ENCODE peak calls at places on chromosome 9, in ten cellular contexts. V, O, C, D, N, J, Y, I, Z and L are unnamed samples.

GRCh38 chr9:112072721-112073553 is 102.2 kb downstream of the SUSD1 start:
- DNase-seq in D (no peak), J (no peak), I (no peak), C (no peak), V (peak; percentile 75), Z (no peak), O (no peak), Y (no peak), N (no peak), L (no peak)

GRCh38 chr9:94729199-94729598 is 2.7 kb downstream of the AOPEP start:
- DNase-seq in J (no peak), I (no peak), Y (no peak), D (no peak), V (no peak), O (no peak), N (no peak), Z (no peak), C (no peak), L (no peak)

GRCh38 chr9:106953166-106953565 is 90.2 kb downstream of the ZNF462 start:
- DNase-seq in C (no peak), O (no peak), Y (no peak), Z (no peak), D (peak; percentile 27), V (peak; percentile 86), N (no peak), I (no peak), J (no peak), L (no peak)

GRCh38 chr9:14912849-14913248 is 2.6 kb upstream of the FREM1 start:
- DNase-seq in N (no peak), Z (no peak), J (no peak), Y (no peak), O (no peak), V (no peak), C (no peak), D (no peak), I (no peak), L (no peak)

GRCh38 chr9:73845954-73846690 is 651.0 kb upstream of the RORB start:
- DNase-seq in Z (no peak), I (no peak), C (no peak), J (no peak), V (no peak), O (no peak), Y (no peak), D (no peak), N (no peak), L (no peak)

GRCh38 chr9:110189001-110189400 is 19.0 kb downstream of the C9orf152 start:
- DNase-seq in J (peak; percentile 76), N (no peak), V (peak; percentile 26), O (no peak), Y (no peak), C (no peak), I (peak; percentile 75), Z (peak; percentile 82), D (peak; percentile 43), L (no peak)

GRCh38 chr9:6715755-6716643 is 41.8 kb upstream of the KDM4C start:
- DNase-seq in V (no peak), N (peak; percentile 86), D (peak; percentile 51), I (peak; percentile 93), Z (peak; percentile 17), Y (no peak), J (peak; percentile 62), O (peak; percentile 59), C (no peak), L (no peak)

GRCh38 chr9:113957778-113958430 is 81.8 kb downstream of the ZNF618 start:
- DNase-seq in N (no peak), J (no peak), C (peak; percentile 89), D (no peak), O (no peak), V (peak; percentile 78), Y (no peak), Z (no peak), I (no peak), L (no peak)

GRCh38 chr9:105148328-105149006 is 96.0 kb upstream of the SLC44A1 start:
- DNase-seq in C (no peak), D (no peak), Z (no peak), I (no peak), Y (no peak), V (no peak), O (no peak), N (peak; percentile 55), J (no peak), L (no peak)

GRCh38 chr9:120440791-120441190 is 139.2 kb downstream of the CDK5RAP2 start:
- DNase-seq in N (no peak), V (no peak), Y (no peak), O (no peak), C (no peak), I (no peak), J (no peak), D (no peak), Z (no peak), L (no peak)

GRCh38 chr9:130895038-130895437 is 1.6 kb downstream of the QRFP start:
- DNase-seq in V (no peak), Y (no peak), N (no peak), J (no peak), D (no peak), Z (no peak), I (no peak), C (no peak), O (no peak), L (no peak)

GRCh38 chr9:16613605-16614004 is 256.9 kb downstream of the BNC2 start:
- DNase-seq in Y (no peak), I (no peak), D (no peak), J (no peak), N (no peak), O (no peak), C (no peak), V (no peak), Z (no peak), L (no peak)

GRCh38 chr9:3875371-3876132 is 349.8 kb upstream of the RFX3 start:
- DNase-seq in O (no peak), N (no peak), Z (no peak), I (no peak), C (peak; percentile 81), D (no peak), V (peak; percentile 61), J (no peak), Y (no peak), L (no peak)
- TF ChIP-seq CTCF in O (no peak), N (no peak), Z (no peak), I (no peak), C (no peak), D (no peak), V (no peak), J (no peak), Y (no peak), L (no peak)

GRCh38 chr9:87667164-87667738 is 58.7 kb upstream of the CTSL start:
- DNase-seq in D (no peak), J (no peak), Y (no peak), Z (no peak), O (no peak), N (no peak), V (no peak), I (no peak), C (no peak), L (no peak)
- TF ChIP-seq CTCF in D (no peak), J (no peak), Y (peak; percentile 6), Z (no peak), O (no peak), N (no peak), V (no peak), I (peak; percentile 30), C (peak; percentile 37), L (peak; percentile 59)

GRCh38 chr9:28820741-28821140 is 1247.5 kb upstream of the C9orf72 start:
- DNase-seq in I (no peak), D (no peak), O (no peak), Y (no peak), C (no peak), N (no peak), Z (no peak), J (no peak), V (no peak), L (no peak)
- TF ChIP-seq CTCF in I (no peak), D (no peak), O (no peak), Y (no peak), C (no peak), N (no peak), Z (no peak), J (no peak), V (no peak), L (no peak)

GRCh38 chr9:121661328-121661727 is 9.9 kb downstream of the DAB2IP start:
- DNase-seq in N (no peak), D (no peak), Z (no peak), C (no peak), Y (no peak), I (no peak), J (no peak), V (no peak), O (no peak), L (no peak)
- TF ChIP-seq CTCF in N (no peak), D (no peak), Z (no peak), C (no peak), Y (no peak), I (no peak), J (no peak), V (no peak), O (no peak), L (no peak)

DNA sequence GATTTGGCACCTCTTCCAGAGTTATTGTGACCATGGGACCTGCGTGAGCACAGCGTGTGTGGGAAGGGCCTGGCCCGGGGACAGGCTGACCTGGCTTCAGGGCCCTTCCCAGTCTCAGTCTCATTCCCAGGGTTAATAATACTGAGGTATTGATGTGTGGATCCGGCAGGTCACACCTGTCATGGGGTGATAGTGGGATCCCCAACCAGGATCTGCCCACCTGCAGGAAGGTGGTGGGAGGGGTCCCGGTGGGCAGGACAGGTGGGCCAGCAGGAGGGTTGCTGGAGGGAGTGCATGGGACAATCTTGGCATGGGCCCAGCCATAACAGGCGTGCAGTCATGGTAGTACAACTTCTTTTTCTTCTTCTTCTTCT is 55.4 kb downstream of the COL15A1 start:
- DNase-seq in J (no peak), V (no peak), Z (no peak), I (no peak), N (no peak), D (no peak), C (no peak), Y (no peak), O (no peak), L (no peak)
- TF ChIP-seq CTCF in J (no peak), V (no peak), Z (no peak), I (no peak), N (peak; percentile 56), D (peak; percentile 4), C (no peak), Y (no peak), O (no peak), L (peak; percentile 16)

GRCh38 chr9:37410969-37411785 is 11.3 kb upstream of the GRHPR start:
- DNase-seq in O (no peak), C (no peak), I (no peak), D (no peak), V (peak; percentile 28), Z (no peak), N (peak; percentile 44), Y (no peak), J (no peak), L (no peak)
- TF ChIP-seq CTCF in O (no peak), C (peak; percentile 42), I (no peak), D (no peak), V (peak; percentile 46), Z (no peak), N (peak; percentile 37), Y (peak; percentile 39), J (no peak), L (peak; percentile 44)

GRCh38 chr9:96686638-96687335 is 31.7 kb upstream of the PRXL2C start:
- DNase-seq in C (peak; percentile 33), V (peak; percentile 57), D (peak; percentile 69), Y (peak; percentile 82), Z (peak; percentile 64), N (peak; percentile 86), J (peak; percentile 85), I (peak; percentile 72), O (peak; percentile 47), L (peak; percentile 67)
- TF ChIP-seq CTCF in C (peak; percentile 69), V (peak; percentile 76), D (peak; percentile 39), Y (peak; percentile 83), Z (no peak), N (peak; percentile 73), J (peak; percentile 22), I (peak; percentile 3), O (peak; percentile 28), L (peak; percentile 66)